ENCODE peak calls at places on chromosome 7, in six cellular contexts. I, N, R, U, T and Z are unnamed samples.

GRCh38 chr7:33529070-33529469 is 376.3 kb upstream of the BMPER start:
- DNase-seq in I (no peak), N (no peak), R (no peak), U (no peak), T (no peak), Z (no peak)

GRCh38 chr7:111409714-111410422 is 152.4 kb downstream of the IMMP2L start:
- DNase-seq in I (no peak), N (no peak), R (peak), U (no peak), T (no peak), Z (no peak)

GRCh38 chr7:4052126-4052525 is 630.0 kb upstream of the FOXK1 start:
- DNase-seq in I (no peak), N (no peak), R (no peak), U (peak), T (no peak), Z (no peak)

GRCh38 chr7:33185786-33186185 is 56.4 kb downstream of the BBS9 start:
- DNase-seq in I (peak), N (no peak), R (peak), U (peak), T (peak), Z (peak)

GRCh38 chr7:125746510-125746909 is 816.9 kb upstream of the POT1 start:
- DNase-seq in I (no peak), N (no peak), R (no peak), U (no peak), T (no peak), Z (no peak)

GRCh38 chr7:95482398-95482797 is 3.3 kb upstream of the ASB4 start:
- DNase-seq in I (no peak), N (no peak), R (no peak), U (no peak), T (no peak), Z (no peak)

GRCh38 chr7:42805601-42806000 is 106.3 kb downstream of the C7orf25 start:
- DNase-seq in I (no peak), N (no peak), R (no peak), U (no peak), T (no peak), Z (no peak)

GRCh38 chr7:78020131-78020873 is 221.7 kb downstream of the PHTF2 start:
- DNase-seq in I (peak), N (peak), R (peak), U (peak), T (peak), Z (peak)

GRCh38 chr7:107294182-107294581 is 125.4 kb downstream of the HBP1 start:
- DNase-seq in I (no peak), N (no peak), R (no peak), U (peak), T (no peak), Z (no peak)

GRCh38 chr7:75814407-75814947 is 871 bp upstream of the CCL24 start:
- DNase-seq in I (no peak), N (no peak), R (no peak), U (no peak), T (no peak), Z (no peak)

GRCh38 chr7:21142081-21142480 is 285.8 kb upstream of the SP4 start:
- DNase-seq in I (peak), N (no peak), R (no peak), U (no peak), T (no peak), Z (no peak)

GRCh38 chr7:109579876-109580275 is 1010.2 kb downstream of the DNAJB9 start:
- DNase-seq in I (no peak), N (no peak), R (no peak), U (no peak), T (no peak), Z (no peak)

GRCh38 chr7:40815512-40815911 is 680.7 kb downstream of the SUGCT start:
- DNase-seq in I (no peak), N (no peak), R (no peak), U (no peak), T (no peak), Z (no peak)

GRCh38 chr7:142872106-142872675 is 13.4 kb downstream of the TRPV6 start:
- DNase-seq in I (no peak), N (no peak), R (no peak), U (no peak), T (no peak), Z (no peak)

GRCh38 chr7:159296093-159296681 is 151.5 kb upstream of the VIPR2 start:
- DNase-seq in I (no peak), N (no peak), R (no peak), U (no peak), T (no peak), Z (no peak)

GRCh38 chr7:55189878-55190436 is 171.1 kb downstream of the EGFR start:
- DNase-seq in I (no peak), N (no peak), R (no peak), U (no peak), T (no peak), Z (no peak)

GRCh38 chr7:117675519-117676137 is 195.8 kb downstream of the CFTR start:
- DNase-seq in I (no peak), N (no peak), R (no peak), U (no peak), T (no peak), Z (no peak)

GRCh38 chr7:14582010-14582409 is 320.5 kb downstream of the DGKB start:
- DNase-seq in I (no peak), N (no peak), R (no peak), U (no peak), T (no peak), Z (no peak)

GRCh38 chr7:30146127-30146612 is 11.4 kb downstream of the MTURN start:
- DNase-seq in I (no peak), N (no peak), R (no peak), U (peak), T (peak), Z (no peak)

GRCh38 chr7:103637080-103637479 is 191.1 kb upstream of the SLC26A5 start:
- DNase-seq in I (no peak), N (no peak), R (no peak), U (no peak), T (no peak), Z (no peak)

GRCh38 chr7:124152859-124153692 is 120.2 kb upstream of the TMEM229A start:
- DNase-seq in I (peak), N (no peak), R (peak), U (peak), T (no peak), Z (peak)

GRCh38 chr7:150400779-150401423 is 21.8 kb downstream of the ZNF775 start:
- DNase-seq in I (no peak), N (no peak), R (no peak), U (no peak), T (no peak), Z (no peak)

GRCh38 chr7:56091591-56091990 is 1.2 kb downstream of the PHKG1 start:
- DNase-seq in I (no peak), N (no peak), R (no peak), U (no peak), T (no peak), Z (no peak)

GRCh38 chr7:28166982-28167715 is 13.4 kb downstream of the JAZF1 start:
- DNase-seq in I (no peak), N (no peak), R (no peak), U (no peak), T (no peak), Z (no peak)

GRCh38 chr7:151696738-151697514 is 177.2 kb upstream of the RHEB start:
- DNase-seq in I (no peak), N (no peak), R (peak), U (peak), T (no peak), Z (peak)
- TF ChIP-seq JUND in I (no peak), N (no peak), R (no peak), U (no peak), T (no peak), Z (no peak)

GRCh38 chr7:7681191-7681935 is 37.0 kb downstream of the RPA3 start:
- DNase-seq in I (peak), N (peak), R (peak), U (peak), T (no peak), Z (peak)
- TF ChIP-seq JUND in I (no peak), N (no peak), R (no peak), U (no peak), T (no peak), Z (no peak)

GRCh38 chr7:157496426-157497275 is 159.8 kb downstream of the DNAJB6 start:
- DNase-seq in I (no peak), N (no peak), R (no peak), U (no peak), T (no peak), Z (no peak)

GRCh38 chr7:157495177-157495553 is 158.4 kb downstream of the DNAJB6 start:
- DNase-seq in I (no peak), N (no peak), R (no peak), U (no peak), T (no peak), Z (no peak)

GRCh38 chr7:157494506-157495176 is 157.8 kb downstream of the DNAJB6 start:
- DNase-seq in I (no peak), N (no peak), R (no peak), U (no peak), T (no peak), Z (no peak)

GRCh38 chr7:157497367-157497743 is 160.6 kb downstream of the DNAJB6 start:
- DNase-seq in I (no peak), N (no peak), R (no peak), U (no peak), T (no peak), Z (no peak)

DNA sequence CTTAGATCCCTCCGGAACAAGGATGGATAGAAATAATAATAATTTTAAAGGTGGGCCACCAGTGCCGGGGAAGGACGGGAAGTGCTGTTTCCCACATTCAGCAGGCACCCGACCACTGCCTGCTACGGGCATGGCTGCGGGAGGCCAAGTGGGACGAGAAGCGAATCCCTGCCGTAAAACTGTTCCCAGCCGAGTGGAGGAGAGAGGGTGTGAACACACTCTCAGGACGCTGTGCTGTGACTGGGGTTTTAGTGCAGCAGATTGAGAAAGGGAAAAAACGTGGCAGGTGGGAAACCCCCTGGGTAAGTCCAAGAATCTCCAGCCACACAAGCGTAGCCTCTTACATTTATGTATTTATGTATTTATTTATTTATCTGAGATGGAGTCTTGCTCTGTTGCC is 158.8 kb downstream of the DNAJB6 start:
- DNase-seq in I (no peak), N (peak), R (no peak), U (no peak), T (no peak), Z (no peak)
- TF ChIP-seq JUND in I (no peak), N (no peak), R (no peak), U (no peak), T (no peak), Z (no peak)

DNA sequence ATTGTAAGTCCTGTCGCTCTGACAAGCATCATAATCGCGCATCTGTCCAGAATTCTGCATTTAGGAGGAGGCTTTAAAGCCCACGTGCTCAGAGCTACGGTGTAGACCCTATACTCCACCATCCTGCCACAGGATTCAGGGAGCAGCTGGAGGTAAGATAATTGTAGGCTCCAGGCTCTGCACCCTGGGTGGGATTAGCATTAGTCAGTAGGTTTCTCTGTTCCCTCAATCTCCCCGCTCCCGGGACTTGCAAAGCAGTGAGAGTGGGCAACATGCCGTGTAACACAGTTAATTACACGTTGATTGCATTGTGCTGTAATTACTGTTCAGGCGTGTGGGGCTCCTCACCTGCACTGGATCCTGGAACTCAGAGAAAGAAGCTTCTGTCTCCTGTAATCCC is 89.3 kb upstream of the CUX1 start:
- DNase-seq in I (no peak), N (no peak), R (no peak), U (no peak), T (no peak), Z (no peak)
- TF ChIP-seq JUND in I (no peak), N (no peak), R (no peak), U (no peak), T (no peak), Z (no peak)

GRCh38 chr7:132343196-132343595 is 233.1 kb downstream of the PLXNA4 start:
- DNase-seq in I (no peak), N (no peak), R (no peak), U (no peak), T (no peak), Z (no peak)

GRCh38 chr7:132347129-132347528 is 229.1 kb downstream of the PLXNA4 start:
- DNase-seq in I (no peak), N (no peak), R (no peak), U (no peak), T (no peak), Z (no peak)

GRCh38 chr7:132345030-132345429 is 231.2 kb downstream of the PLXNA4 start:
- DNase-seq in I (no peak), N (no peak), R (no peak), U (no peak), T (no peak), Z (no peak)

GRCh38 chr7:132347858-132348257 is 228.4 kb downstream of the PLXNA4 start:
- DNase-seq in I (no peak), N (no peak), R (no peak), U (no peak), T (no peak), Z (no peak)

GRCh38 chr7:132345730-132346129 is 230.5 kb downstream of the PLXNA4 start:
- DNase-seq in I (no peak), N (no peak), R (no peak), U (no peak), T (no peak), Z (no peak)
- TF ChIP-seq JUND in I (no peak), N (no peak), R (no peak), U (no peak), T (no peak), Z (no peak)

GRCh38 chr7:57868771-57869483 is 418.9 kb downstream of the ZNF716 start:
- DNase-seq in I (no peak), N (no peak), R (no peak), U (peak), T (no peak), Z (no peak)
- TF ChIP-seq JUND in I (no peak), N (no peak), R (no peak), U (no peak), T (no peak), Z (no peak)

GRCh38 chr7:140478361-140479061 is 794 bp downstream of the MKRN1 start:
- DNase-seq in I (no peak), N (no peak), R (no peak), U (peak), T (no peak), Z (peak)
- TF ChIP-seq JUND in I (no peak), N (no peak), R (no peak), U (no peak), T (no peak), Z (no peak)

GRCh38 chr7:26199301-26200112 is 1.0 kb downstream of the HNRNPA2B1 start:
- DNase-seq in I (no peak), N (no peak), R (no peak), U (peak), T (no peak), Z (peak)
- TF ChIP-seq JUND in I (peak), N (no peak), R (no peak), U (no peak), T (no peak), Z (no peak)